ENCODE peak calls at places on chromosomes 6 and 20, in nine cellular contexts. A, E, X, T, U, W, M, Q and B are unnamed samples.
A peak's percentile ranks its signal among the peaks of the same experiment; 100 is the strongest.

GRCh38 chr20:32675223-32675975 is 1.7 kb upstream of the C20orf203 start:
- DNase-seq in A (no peak), Q (no peak), W (no peak), U (no peak), T (no peak), X (no peak), E (no peak), M (no peak), B (no peak)

GRCh38 chr20:37983286-37983685 is 50.0 kb downstream of the TTI1 start:
- DNase-seq in T (no peak), M (no peak), X (no peak), Q (no peak), E (no peak), A (no peak), W (no peak), U (no peak), B (no peak)

GRCh38 chr6:74651948-74652347 is 553.9 kb downstream of the COL12A1 start:
- DNase-seq in W (peak; percentile 10), U (no peak), T (no peak), E (no peak), A (no peak), M (no peak), X (peak; percentile 4), Q (no peak), B (no peak)

GRCh38 chr6:101001012-101001411 is 119.9 kb upstream of the ASCC3 start:
- DNase-seq in M (no peak), U (no peak), Q (no peak), W (no peak), T (no peak), E (no peak), X (no peak), A (no peak), B (no peak)

GRCh38 chr6:157530126-157530525 is 149.1 kb downstream of the ZDHHC14 start:
- DNase-seq in U (no peak), A (no peak), E (no peak), M (no peak), W (peak; percentile 9), Q (peak; percentile 30), T (no peak), X (no peak), B (no peak)

GRCh38 chr6:54515013-54515412 is 206.8 kb downstream of the TINAG start:
- DNase-seq in M (no peak), U (no peak), A (no peak), E (no peak), X (no peak), T (no peak), W (no peak), Q (no peak), B (no peak)

GRCh38 chr6:36245572-36246031 is 24.3 kb upstream of the PNPLA1 start:
- DNase-seq in Q (peak; percentile 65), M (no peak), T (no peak), W (no peak), U (no peak), A (no peak), E (no peak), X (no peak), B (peak; percentile 28)

GRCh38 chr20:4791121-4791520 is 69.4 kb downstream of the PRND start:
- DNase-seq in Q (no peak), A (no peak), E (no peak), M (no peak), X (peak; percentile 21), T (no peak), W (no peak), U (no peak), B (no peak)

GRCh38 chr6:137698636-137699035 is 168.4 kb upstream of the TNFAIP3 start:
- DNase-seq in W (no peak), M (no peak), T (no peak), X (peak; percentile 57), U (peak; percentile 74), A (no peak), Q (no peak), E (no peak), B (no peak)

GRCh38 chr6:138109042-138109997 is 2.1 kb upstream of the PERP start:
- DNase-seq in A (peak; percentile 63), W (peak; percentile 80), X (peak; percentile 86), U (peak; percentile 72), E (peak; percentile 34), M (peak; percentile 83), Q (peak; percentile 61), T (peak; percentile 78), B (peak; percentile 93)

GRCh38 chr20:63519765-63520593 is 586 bp upstream of the PPDPF start:
- DNase-seq in W (no peak), T (peak; percentile 65), E (peak; percentile 72), A (peak; percentile 83), Q (peak; percentile 87), U (peak; percentile 71), X (peak; percentile 74), M (no peak), B (peak; percentile 74)

GRCh38 chr6:137309078-137309762 is 90.0 kb upstream of the IFNGR1 start:
- DNase-seq in M (peak; percentile 84), Q (peak; percentile 3), T (peak; percentile 10), U (peak; percentile 64), A (no peak), X (peak; percentile 74), W (peak; percentile 62), E (peak; percentile 84), B (peak; percentile 3)

GRCh38 chr6:22146581-22147468 is 150.0 kb downstream of the PRL start:
- DNase-seq in X (peak; percentile 48), A (no peak), T (peak; percentile 26), U (peak; percentile 78), W (peak; percentile 21), M (no peak), E (no peak), Q (peak; percentile 40), B (peak; percentile 12)

GRCh38 chr6:158934157-158934556 is 65.8 kb downstream of the RSPH3 start:
- DNase-seq in W (no peak), E (no peak), A (no peak), U (no peak), X (no peak), T (no peak), Q (no peak), M (no peak), B (no peak)
- TF ChIP-seq CTCF in W (no peak), E (no peak), A (no peak), U (no peak), X (no peak), T (no peak), Q (no peak), M (no peak), B (no peak)

DNA sequence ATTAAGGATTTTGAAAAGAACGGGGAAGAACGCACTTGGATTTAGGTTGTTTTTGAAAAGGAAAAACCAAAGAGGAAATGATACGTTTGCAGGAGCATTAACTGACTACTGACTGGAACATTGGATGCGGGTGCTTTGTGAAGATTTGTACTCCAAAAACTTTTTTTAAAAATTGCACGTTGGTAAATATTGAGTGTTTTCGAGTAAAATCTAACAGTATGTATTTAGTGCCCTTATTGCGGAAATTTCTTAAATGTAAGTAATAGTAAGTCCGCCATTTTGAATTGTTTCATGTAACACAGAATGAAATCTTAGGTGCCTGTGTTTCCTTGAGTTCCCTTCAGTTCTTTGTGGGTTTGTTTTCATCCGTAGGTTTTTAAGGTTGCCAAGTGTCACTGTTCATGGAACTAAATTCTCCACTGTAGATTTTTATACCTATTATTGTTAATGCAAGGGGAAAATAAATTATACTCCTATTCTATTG is 15.2 kb upstream of the LIN28B start:
- DNase-seq in U (no peak), X (no peak), T (no peak), A (no peak), M (no peak), Q (no peak), W (no peak), E (no peak), B (no peak)
- TF ChIP-seq CTCF in U (no peak), X (no peak), T (no peak), A (no peak), M (no peak), Q (peak; percentile 2), W (no peak), E (no peak), B (peak; percentile 27)

GRCh38 chr6:7218586-7218985 is 94.4 kb downstream of the SSR1 start:
- DNase-seq in W (peak; percentile 30), U (no peak), T (no peak), X (no peak), E (no peak), Q (no peak), M (no peak), A (no peak), B (no peak)
- TF ChIP-seq CTCF in W (no peak), U (no peak), T (no peak), X (no peak), E (no peak), Q (no peak), M (no peak), A (no peak), B (no peak)

DNA sequence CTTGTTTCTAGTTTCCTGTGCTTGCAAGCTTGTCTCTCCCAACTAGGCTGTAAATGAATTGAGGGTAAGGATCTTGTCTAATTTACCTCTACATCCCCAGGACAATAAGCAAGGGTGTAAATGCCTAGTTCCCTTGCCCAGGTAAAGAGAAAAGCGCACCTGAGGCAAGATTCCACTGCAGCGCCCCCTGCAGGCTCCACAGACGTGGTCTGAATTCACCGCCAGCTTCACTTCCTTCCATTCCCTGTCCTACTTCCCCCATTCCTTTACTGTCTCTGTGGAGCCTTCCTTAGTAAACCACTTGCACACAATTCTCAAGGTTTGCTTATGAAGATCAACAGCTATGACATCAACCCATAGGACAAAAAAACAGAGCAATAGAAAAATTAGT is 42.3 kb downstream of the ANKEF1 start:
- DNase-seq in Q (no peak), E (no peak), T (peak; percentile 14), W (no peak), A (no peak), U (no peak), M (no peak), X (no peak), B (peak; percentile 4)
- TF ChIP-seq CTCF in Q (peak; percentile 56), E (peak; percentile 24), T (peak; percentile 48), W (peak; percentile 42), A (peak; percentile 35), U (peak; percentile 32), M (peak; percentile 66), X (no peak), B (peak; percentile 28)

DNA sequence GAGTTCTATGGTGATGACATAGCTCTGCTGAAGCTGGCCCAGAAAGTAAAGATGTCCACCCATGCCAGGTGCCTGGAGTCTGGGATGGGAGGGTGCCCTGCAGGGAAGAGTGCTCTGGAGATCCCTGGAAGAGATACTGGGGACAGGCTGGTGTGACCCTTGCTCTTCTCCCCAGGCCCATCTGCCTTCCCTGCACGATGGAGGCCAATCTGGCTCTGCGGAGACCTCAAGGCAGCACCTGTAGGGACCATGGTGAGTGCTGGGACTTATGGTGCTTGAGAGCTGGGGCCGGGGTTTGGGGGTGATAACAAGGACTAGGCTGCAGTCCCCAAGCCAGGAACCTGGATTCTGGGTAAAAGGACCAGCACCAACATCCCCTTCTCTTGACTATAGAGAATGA is 2.2 kb upstream of the CFB start:
- DNase-seq in M (no peak), A (no peak), Q (no peak), E (no peak), W (no peak), T (no peak), U (no peak), X (no peak), B (no peak)
- TF ChIP-seq CTCF in M (no peak), A (no peak), Q (no peak), E (no peak), W (no peak), T (no peak), U (no peak), X (no peak), B (no peak)